ENCODE peak calls at places on chromosomes 3 and 15, in six cellular contexts. T is fibroblast of pulmonary artery, M is MCF 10A, V is WTC11, P is ovary, H is neural progenitor cell. X is an unnamed sample.

GRCh38 chr15:86797135-86797534 is 717.5 kb downstream of the AGBL1 start:
- DNase-seq in H (no peak), V (no peak), P (no peak), T (no peak), M (no peak), X (no peak)

GRCh38 chr3:16940769-16941683 is 56.3 kb downstream of the PLCL2 start:
- DNase-seq in T (no peak), H (no peak), M (no peak), P (no peak), V (no peak), X (no peak)

GRCh38 chr3:186406669-186407635 is 44.9 kb upstream of the DGKG start:
- DNase-seq in V (no peak), P (peak; percentile 75), M (no peak), T (no peak), H (no peak), X (no peak)

GRCh38 chr3:190305406-190305805 is 16.8 kb downstream of the CLDN1 start:
- DNase-seq in M (peak; percentile 78), H (no peak), T (peak; percentile 46), P (no peak), V (no peak), X (peak; percentile 17)

GRCh38 chr15:64566629-64567427 is 106.5 kb downstream of the ZNF609 start:
- DNase-seq in T (no peak), V (no peak), P (no peak), H (no peak), M (no peak), X (no peak)

GRCh38 chr3:16484216-16484615 is 29.3 kb downstream of the RFTN1 start:
- DNase-seq in V (no peak), M (peak; percentile 18), P (peak; percentile 49), T (peak; percentile 100), H (no peak), X (peak; percentile 98)

GRCh38 chr3:192819001-192819569 is 91.7 kb upstream of the FGF12 start:
- DNase-seq in M (peak; percentile 89), H (no peak), V (no peak), T (peak; percentile 84), P (no peak), X (peak; percentile 88)

GRCh38 chr3:164655462-164655861 is 422.8 kb downstream of the SI start:
- DNase-seq in P (no peak), T (no peak), M (no peak), H (no peak), V (no peak), X (no peak)

GRCh38 chr3:124083990-124084389 is 92.1 kb upstream of the ROPN1 start:
- DNase-seq in H (no peak), M (no peak), T (no peak), V (no peak), P (no peak), X (no peak)

GRCh38 chr3:192847918-192848317 is 69.7 kb downstream of the MB21D2 start:
- DNase-seq in H (no peak), P (no peak), V (no peak), M (no peak), T (no peak), X (peak; percentile 48)

GRCh38 chr15:91110407-91110806 is 10.3 kb downstream of the SV2B start:
- DNase-seq in H (no peak), V (no peak), P (no peak), M (no peak), T (no peak), X (no peak)

GRCh38 chr15:29141206-29141907 is 128.3 kb downstream of the NSMCE3 start:
- DNase-seq in P (no peak), V (no peak), H (no peak), M (no peak), T (no peak), X (no peak)

GRCh38 chr3:142224482-142225072 is 808 bp downstream of the GK5 start:
- DNase-seq in V (no peak), H (no peak), P (no peak), T (peak; percentile 37), M (no peak), X (peak; percentile 44)

GRCh38 chr3:100957407-100958100 is 35.7 kb downstream of the ABI3BP start:
- DNase-seq in P (no peak), V (no peak), T (peak; percentile 35), H (no peak), M (no peak), X (peak; percentile 92)

GRCh38 chr15:80172401-80172800 is 19.6 kb downstream of the FAH start:
- DNase-seq in V (no peak), M (no peak), H (no peak), P (no peak), T (no peak), X (no peak)

DNA sequence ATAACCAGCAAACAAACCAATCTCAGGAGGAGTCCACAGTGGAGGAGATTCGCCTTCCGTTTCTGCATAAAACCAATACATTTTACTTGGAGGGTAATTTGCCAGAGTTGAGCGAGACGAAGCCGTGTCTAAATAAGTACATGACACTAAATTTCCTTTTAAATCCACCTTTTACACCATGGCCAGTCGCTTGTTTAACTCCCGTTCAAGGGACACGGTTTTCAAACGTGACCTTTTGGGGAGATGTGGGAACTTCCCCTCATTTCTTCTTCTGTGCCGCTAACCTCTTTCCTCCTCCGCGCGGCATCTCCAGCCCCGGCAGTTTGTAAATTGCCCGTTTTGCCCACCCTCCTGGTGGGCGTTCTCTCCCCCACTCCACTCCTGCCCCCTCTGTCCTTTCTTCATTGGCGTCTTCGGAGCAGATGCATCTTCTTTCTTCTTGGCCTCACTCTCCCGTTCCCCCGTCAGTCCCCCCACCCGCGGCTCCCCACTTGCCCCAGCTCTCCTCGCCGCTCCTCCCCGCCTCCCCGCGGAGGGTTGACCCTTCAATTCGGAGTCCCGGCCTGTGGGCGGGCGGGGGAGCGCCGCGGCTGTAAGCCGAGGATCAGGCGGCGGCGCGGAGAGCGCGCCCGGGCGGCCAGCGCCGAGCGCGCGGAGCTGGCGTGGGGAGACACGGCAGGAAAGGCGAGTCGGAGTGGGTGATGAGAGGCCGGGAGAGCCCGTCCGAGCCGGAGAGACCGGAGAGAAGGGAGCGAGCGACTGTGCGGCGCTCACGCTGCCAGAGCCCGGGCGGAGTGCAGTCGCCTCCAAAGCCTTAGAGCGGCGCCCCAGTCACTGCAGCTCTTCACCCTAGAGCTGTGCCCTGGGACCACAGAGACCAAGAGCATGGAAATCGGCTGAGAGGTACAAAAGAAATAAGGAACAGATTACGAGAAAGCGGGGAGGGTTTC is at the start of gene NLGN1:
- DNase-seq in V (peak; percentile 75), T (peak; percentile 67), P (peak; percentile 79), M (no peak), H (peak; percentile 86), X (peak; percentile 64)
- TF ChIP-seq CTCF in V (no peak), T (peak; percentile 19), P (no peak), M (no peak), H (peak; percentile 44), X (peak; percentile 36)

GRCh38 chr3:63303238-63303637 is 25.1 kb downstream of the SYNPR start:
- DNase-seq in H (no peak), P (no peak), M (no peak), T (no peak), V (no peak), X (no peak)

GRCh38 chr3:63309780-63310179 is 31.7 kb downstream of the SYNPR start:
- DNase-seq in T (no peak), M (no peak), P (no peak), V (no peak), H (no peak), X (no peak)

GRCh38 chr3:63304421-63304820 is 26.3 kb downstream of the SYNPR start:
- DNase-seq in V (no peak), P (no peak), M (no peak), T (no peak), H (no peak), X (no peak)

DNA sequence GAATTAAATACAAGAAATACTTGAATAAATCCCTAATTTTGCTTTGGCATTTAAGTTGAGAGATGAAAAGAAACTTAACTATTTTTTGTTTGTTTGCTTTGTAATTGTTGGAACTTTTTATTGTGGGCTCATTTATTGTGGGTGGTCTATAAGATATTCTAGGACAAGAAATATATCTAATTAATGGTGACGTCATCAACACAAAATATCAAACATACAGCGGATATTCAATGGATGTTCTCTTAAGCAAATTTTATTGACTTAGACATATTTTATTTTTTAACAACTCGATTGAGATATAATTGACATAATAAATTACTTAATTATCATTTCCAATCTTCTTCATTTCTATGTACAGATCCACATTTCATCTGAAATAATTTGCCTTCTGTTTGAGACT is 30.0 kb downstream of the SYNPR start:
- DNase-seq in T (no peak), V (no peak), H (no peak), M (no peak), P (no peak), X (no peak)
- TF ChIP-seq CTCF in T (no peak), V (no peak), H (no peak), M (no peak), P (no peak), X (no peak)

GRCh38 chr15:63169796-63170195 is 12.5 kb upstream of the RPS27L start:
- DNase-seq in P (no peak), T (no peak), H (no peak), V (no peak), M (no peak), X (no peak)

GRCh38 chr15:63165166-63165859 is 8.0 kb upstream of the RPS27L start:
- DNase-seq in M (no peak), V (no peak), T (no peak), P (no peak), H (no peak), X (no peak)

GRCh38 chr15:63160638-63161037 is 3.4 kb upstream of the RPS27L start:
- DNase-seq in P (no peak), H (no peak), M (no peak), T (no peak), V (no peak), X (no peak)

DNA sequence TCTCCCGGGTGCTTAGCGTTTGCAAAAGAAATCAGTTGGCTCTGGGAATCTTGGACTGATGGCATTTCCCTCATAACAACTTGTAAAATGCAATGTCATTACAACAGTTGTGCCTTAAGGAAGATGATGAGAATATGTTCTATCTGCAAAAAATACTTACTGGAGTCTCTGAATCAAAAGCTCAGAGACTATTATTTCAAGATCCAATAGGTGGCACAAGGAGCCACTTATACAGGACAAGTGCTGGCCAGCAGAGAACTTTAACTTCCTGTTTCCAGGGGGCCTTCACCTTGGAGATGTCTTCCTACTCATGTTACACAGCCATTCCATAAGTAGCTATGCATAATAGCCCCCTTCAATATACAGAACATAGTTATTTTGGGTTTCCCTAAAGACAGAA is 8.9 kb upstream of the RPS27L start:
- DNase-seq in M (peak; percentile 5), H (no peak), P (no peak), V (no peak), T (peak; percentile 35), X (no peak)
- TF ChIP-seq CTCF in M (no peak), H (no peak), P (no peak), V (no peak), T (peak; percentile 8), X (peak; percentile 16)

DNA sequence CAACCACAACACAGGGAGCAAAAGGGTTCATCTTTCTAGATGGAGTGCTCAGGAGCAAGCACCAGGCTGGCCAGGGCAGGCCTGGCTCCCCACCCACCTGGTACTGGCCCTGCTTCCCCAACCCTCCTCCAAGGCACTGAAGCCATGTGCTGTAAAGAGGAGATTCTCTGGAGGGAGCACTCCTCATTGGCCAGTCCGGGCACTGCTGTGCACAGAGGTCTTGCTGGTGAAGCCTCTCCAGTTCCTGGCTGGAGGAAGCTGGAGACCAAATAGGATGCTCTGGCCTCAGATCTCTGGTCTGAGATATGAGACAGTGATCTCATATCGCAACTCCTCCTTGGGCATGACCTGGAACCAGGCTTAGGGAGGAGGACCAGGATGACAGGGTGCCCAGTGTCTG is 7.7 kb upstream of the SEMA3F start:
- DNase-seq in P (no peak), H (no peak), V (no peak), T (no peak), M (no peak), X (no peak)
- TF ChIP-seq CTCF in P (no peak), H (no peak), V (no peak), T (no peak), M (no peak), X (no peak)

X was measured in fibroblast of the aortic adventitia.